ENCODE peak calls at places on chromosomes 5 and 9, in four cellular contexts. U is Caki2, M is T-cell, I is A172. B is an unnamed sample.

GRCh38 chr5:110973510-110973909 is 98.0 kb upstream of the TSLP start:
- DNase-seq in I (no peak), U (no peak), M (no peak), B (no peak)

GRCh38 chr9:124251605-124252366 is 6.0 kb upstream of the NEK6 start:
- DNase-seq in U (peak), M (no peak), I (peak), B (no peak)

GRCh38 chr5:178388381-178389030 is 155.9 kb upstream of the PHYKPL start:
- DNase-seq in I (peak), M (no peak), U (no peak), B (peak)

GRCh38 chr9:112647596-112647995 is 70.3 kb downstream of the INIP start:
- DNase-seq in I (no peak), M (no peak), U (no peak), B (no peak)

GRCh38 chr9:133275105-133276000 is at the start of gene ABO:
- DNase-seq in M (no peak), I (no peak), U (peak), B (no peak)

GRCh38 chr5:41413067-41413466 is 97.3 kb downstream of the PLCXD3 start:
- DNase-seq in U (no peak), I (peak), M (no peak), B (no peak)

GRCh38 chr5:84725946-84726570 is 341.4 kb upstream of the EDIL3 start:
- DNase-seq in M (no peak), U (no peak), I (no peak), B (no peak)

GRCh38 chr5:15105799-15106393 is 234.3 kb upstream of the ANKH start:
- DNase-seq in M (no peak), I (peak), U (peak), B (peak)

GRCh38 chr5:72140711-72141110 is 33.4 kb downstream of the MAP1B start:
- DNase-seq in M (no peak), I (peak), U (no peak), B (no peak)

GRCh38 chr5:6583049-6583880 is 49.6 kb downstream of the NSUN2 start:
- DNase-seq in I (no peak), M (no peak), U (no peak), B (peak)

GRCh38 chr9:133499130-133499891 is 20.4 kb upstream of the SLC2A6 start:
- DNase-seq in U (no peak), I (no peak), M (no peak), B (no peak)

GRCh38 chr9:90219548-90220118 is 423.0 kb downstream of the DIRAS2 start:
- DNase-seq in M (peak), I (no peak), U (no peak), B (peak)

B was measured in MG63.